ENCODE peak calls at places on chromosomes 11 and 22, in ten cellular contexts. One of them, this sample, is unnamed.

GRCh38 chr11:38818720-38819119 is 2220.7 kb upstream of the RAG2 start:
- DNase-seq in stimulated activated CD4-positive, alpha-beta T cell treated with anti-CD3 and anti-CD28 coated beads, Interleukin-12 subunit alpha, Interleukin-12 subunit beta, amount 100 ng/mL, for 48 hours: no peak
- DNase-seq in tibial nerve: no peak
- DNase-seq in MV-4-11: no peak
- DNase-seq in GM12891: no peak
- DNase-seq in cardiac muscle cell: no peak
- DNase-seq in RPMI7951: no peak
- DNase-seq in H54: no peak
- DNase-seq in amygdala: no peak
- DNase-seq in OCI-M1: peak; percentile 9
- DNase-seq in this sample: no peak

GRCh38 chr22:25069758-25070461 is 117.4 kb downstream of the KIAA1671 start:
- DNase-seq in stimulated activated CD4-positive, alpha-beta T cell treated with anti-CD3 and anti-CD28 coated beads, Interleukin-12 subunit alpha, Interleukin-12 subunit beta, amount 100 ng/mL, for 48 hours: no peak
- DNase-seq in tibial nerve: no peak
- DNase-seq in MV-4-11: peak; percentile 29
- DNase-seq in GM12891: no peak
- DNase-seq in cardiac muscle cell: peak; percentile 46
- DNase-seq in RPMI7951: no peak
- DNase-seq in H54: no peak
- DNase-seq in amygdala: no peak
- DNase-seq in OCI-M1: peak; percentile 32
- DNase-seq in this sample: no peak

GRCh38 chr11:11691296-11692141 is 69.7 kb upstream of the GALNT18 start:
- DNase-seq in stimulated activated CD4-positive, alpha-beta T cell treated with anti-CD3 and anti-CD28 coated beads, Interleukin-12 subunit alpha, Interleukin-12 subunit beta, amount 100 ng/mL, for 48 hours: no peak
- DNase-seq in tibial nerve: no peak
- DNase-seq in MV-4-11: no peak
- DNase-seq in GM12891: no peak
- DNase-seq in cardiac muscle cell: no peak
- DNase-seq in RPMI7951: no peak
- DNase-seq in H54: no peak
- DNase-seq in amygdala: no peak
- DNase-seq in OCI-M1: no peak
- DNase-seq in this sample: no peak

GRCh38 chr22:38464992-38465672 is 2.8 kb upstream of the KDELR3 start:
- DNase-seq in stimulated activated CD4-positive, alpha-beta T cell treated with anti-CD3 and anti-CD28 coated beads, Interleukin-12 subunit alpha, Interleukin-12 subunit beta, amount 100 ng/mL, for 48 hours: no peak
- DNase-seq in tibial nerve: no peak
- DNase-seq in MV-4-11: no peak
- DNase-seq in GM12891: no peak
- DNase-seq in cardiac muscle cell: no peak
- DNase-seq in RPMI7951: no peak
- DNase-seq in H54: no peak
- DNase-seq in amygdala: no peak
- DNase-seq in OCI-M1: no peak
- DNase-seq in this sample: no peak

GRCh38 chr11:12862761-12863469 is 146.2 kb upstream of the RASSF10 start:
- DNase-seq in stimulated activated CD4-positive, alpha-beta T cell treated with anti-CD3 and anti-CD28 coated beads, Interleukin-12 subunit alpha, Interleukin-12 subunit beta, amount 100 ng/mL, for 48 hours: no peak
- DNase-seq in tibial nerve: peak; percentile 40
- DNase-seq in MV-4-11: no peak
- DNase-seq in GM12891: no peak
- DNase-seq in cardiac muscle cell: peak; percentile 77
- DNase-seq in RPMI7951: peak; percentile 71
- DNase-seq in H54: peak; percentile 29
- DNase-seq in amygdala: peak; percentile 69
- DNase-seq in OCI-M1: no peak
- DNase-seq in this sample: peak; percentile 50

GRCh38 chr11:126132319-126132718 is 69.7 kb upstream of the CDON start:
- DNase-seq in stimulated activated CD4-positive, alpha-beta T cell treated with anti-CD3 and anti-CD28 coated beads, Interleukin-12 subunit alpha, Interleukin-12 subunit beta, amount 100 ng/mL, for 48 hours: no peak
- DNase-seq in tibial nerve: peak; percentile 55
- DNase-seq in MV-4-11: no peak
- DNase-seq in GM12891: no peak
- DNase-seq in cardiac muscle cell: no peak
- DNase-seq in RPMI7951: peak; percentile 47
- DNase-seq in H54: peak; percentile 67
- DNase-seq in amygdala: no peak
- DNase-seq in OCI-M1: no peak
- DNase-seq in this sample: no peak

GRCh38 chr11:36391062-36391461 is 95.0 kb downstream of the PRR5L start:
- DNase-seq in stimulated activated CD4-positive, alpha-beta T cell treated with anti-CD3 and anti-CD28 coated beads, Interleukin-12 subunit alpha, Interleukin-12 subunit beta, amount 100 ng/mL, for 48 hours: no peak
- DNase-seq in tibial nerve: no peak
- DNase-seq in MV-4-11: peak; percentile 96
- DNase-seq in GM12891: no peak
- DNase-seq in cardiac muscle cell: no peak
- DNase-seq in RPMI7951: peak; percentile 16
- DNase-seq in H54: no peak
- DNase-seq in amygdala: no peak
- DNase-seq in OCI-M1: peak; percentile 75
- DNase-seq in this sample: no peak

GRCh38 chr22:45284705-45285305 is at the start of gene UPK3A:
- DNase-seq in stimulated activated CD4-positive, alpha-beta T cell treated with anti-CD3 and anti-CD28 coated beads, Interleukin-12 subunit alpha, Interleukin-12 subunit beta, amount 100 ng/mL, for 48 hours: no peak
- DNase-seq in tibial nerve: no peak
- DNase-seq in MV-4-11: peak; percentile 15
- DNase-seq in GM12891: peak; percentile 41
- DNase-seq in cardiac muscle cell: peak; percentile 88
- DNase-seq in RPMI7951: no peak
- DNase-seq in H54: no peak
- DNase-seq in amygdala: peak; percentile 64
- DNase-seq in OCI-M1: no peak
- DNase-seq in this sample: no peak

GRCh38 chr11:3738723-3739122 is 58.6 kb downstream of the NUP98 start:
- DNase-seq in stimulated activated CD4-positive, alpha-beta T cell treated with anti-CD3 and anti-CD28 coated beads, Interleukin-12 subunit alpha, Interleukin-12 subunit beta, amount 100 ng/mL, for 48 hours: no peak
- DNase-seq in tibial nerve: no peak
- DNase-seq in MV-4-11: no peak
- DNase-seq in GM12891: no peak
- DNase-seq in cardiac muscle cell: no peak
- DNase-seq in RPMI7951: no peak
- DNase-seq in H54: no peak
- DNase-seq in amygdala: no peak
- DNase-seq in OCI-M1: no peak
- DNase-seq in this sample: no peak

GRCh38 chr11:109590782-109591181 is 168.8 kb downstream of the C11orf87 start:
- DNase-seq in stimulated activated CD4-positive, alpha-beta T cell treated with anti-CD3 and anti-CD28 coated beads, Interleukin-12 subunit alpha, Interleukin-12 subunit beta, amount 100 ng/mL, for 48 hours: no peak
- DNase-seq in tibial nerve: no peak
- DNase-seq in MV-4-11: no peak
- DNase-seq in GM12891: no peak
- DNase-seq in cardiac muscle cell: no peak
- DNase-seq in RPMI7951: no peak
- DNase-seq in H54: no peak
- DNase-seq in amygdala: no peak
- DNase-seq in OCI-M1: no peak
- DNase-seq in this sample: no peak

GRCh38 chr11:2549876-2550605 is 105.2 kb downstream of the KCNQ1 start:
- DNase-seq in stimulated activated CD4-positive, alpha-beta T cell treated with anti-CD3 and anti-CD28 coated beads, Interleukin-12 subunit alpha, Interleukin-12 subunit beta, amount 100 ng/mL, for 48 hours: no peak
- DNase-seq in tibial nerve: no peak
- DNase-seq in MV-4-11: no peak
- DNase-seq in GM12891: no peak
- DNase-seq in cardiac muscle cell: no peak
- DNase-seq in RPMI7951: no peak
- DNase-seq in H54: no peak
- DNase-seq in amygdala: peak; percentile 43
- DNase-seq in OCI-M1: no peak
- DNase-seq in this sample: no peak

GRCh38 chr11:73376803-73377629 is 817 bp downstream of the RELT start:
- DNase-seq in stimulated activated CD4-positive, alpha-beta T cell treated with anti-CD3 and anti-CD28 coated beads, Interleukin-12 subunit alpha, Interleukin-12 subunit beta, amount 100 ng/mL, for 48 hours: peak; percentile 52
- DNase-seq in tibial nerve: peak; percentile 62
- DNase-seq in MV-4-11: peak; percentile 85
- DNase-seq in GM12891: peak; percentile 76
- DNase-seq in cardiac muscle cell: peak; percentile 56
- DNase-seq in RPMI7951: peak; percentile 86
- DNase-seq in H54: peak; percentile 91
- DNase-seq in amygdala: peak; percentile 62
- DNase-seq in OCI-M1: peak; percentile 93
- DNase-seq in this sample: no peak

GRCh38 chr11:16512163-16512562 is 155.8 kb upstream of the SOX6 start:
- DNase-seq in stimulated activated CD4-positive, alpha-beta T cell treated with anti-CD3 and anti-CD28 coated beads, Interleukin-12 subunit alpha, Interleukin-12 subunit beta, amount 100 ng/mL, for 48 hours: no peak
- DNase-seq in tibial nerve: no peak
- DNase-seq in MV-4-11: no peak
- DNase-seq in GM12891: no peak
- DNase-seq in cardiac muscle cell: no peak
- DNase-seq in RPMI7951: no peak
- DNase-seq in H54: no peak
- DNase-seq in amygdala: no peak
- DNase-seq in OCI-M1: no peak
- DNase-seq in this sample: no peak

GRCh38 chr11:71179877-71180276 is 72.5 kb downstream of the SHANK2 start:
- DNase-seq in stimulated activated CD4-positive, alpha-beta T cell treated with anti-CD3 and anti-CD28 coated beads, Interleukin-12 subunit alpha, Interleukin-12 subunit beta, amount 100 ng/mL, for 48 hours: no peak
- DNase-seq in tibial nerve: no peak
- DNase-seq in MV-4-11: no peak
- DNase-seq in GM12891: no peak
- DNase-seq in cardiac muscle cell: no peak
- DNase-seq in RPMI7951: no peak
- DNase-seq in H54: no peak
- DNase-seq in amygdala: no peak
- DNase-seq in OCI-M1: no peak
- DNase-seq in this sample: no peak

GRCh38 chr11:122101625-122102291 is 14.3 kb downstream of the BLID start:
- DNase-seq in stimulated activated CD4-positive, alpha-beta T cell treated with anti-CD3 and anti-CD28 coated beads, Interleukin-12 subunit alpha, Interleukin-12 subunit beta, amount 100 ng/mL, for 48 hours: no peak
- DNase-seq in tibial nerve: peak; percentile 78
- DNase-seq in MV-4-11: no peak
- DNase-seq in GM12891: no peak
- DNase-seq in cardiac muscle cell: peak; percentile 87
- DNase-seq in RPMI7951: no peak
- DNase-seq in H54: no peak
- DNase-seq in amygdala: peak; percentile 81
- DNase-seq in OCI-M1: no peak
- DNase-seq in this sample: peak; percentile 50

GRCh38 chr22:25235547-25236290 is 16.3 kb downstream of the CRYBB2 start:
- DNase-seq in stimulated activated CD4-positive, alpha-beta T cell treated with anti-CD3 and anti-CD28 coated beads, Interleukin-12 subunit alpha, Interleukin-12 subunit beta, amount 100 ng/mL, for 48 hours: peak; percentile 52
- DNase-seq in tibial nerve: peak; percentile 18
- DNase-seq in MV-4-11: peak; percentile 49
- DNase-seq in GM12891: peak; percentile 97
- DNase-seq in cardiac muscle cell: peak; percentile 92
- DNase-seq in RPMI7951: peak; percentile 75
- DNase-seq in H54: peak; percentile 92
- DNase-seq in amygdala: peak; percentile 65
- DNase-seq in OCI-M1: peak; percentile 93
- DNase-seq in this sample: peak; percentile 19

GRCh38 chr11:121066623-121067022 is 34.4 kb upstream of the TECTA start:
- DNase-seq in stimulated activated CD4-positive, alpha-beta T cell treated with anti-CD3 and anti-CD28 coated beads, Interleukin-12 subunit alpha, Interleukin-12 subunit beta, amount 100 ng/mL, for 48 hours: no peak
- DNase-seq in tibial nerve: no peak
- DNase-seq in MV-4-11: no peak
- DNase-seq in GM12891: no peak
- DNase-seq in cardiac muscle cell: no peak
- DNase-seq in RPMI7951: no peak
- DNase-seq in H54: no peak
- DNase-seq in amygdala: no peak
- DNase-seq in OCI-M1: no peak
- DNase-seq in this sample: no peak

GRCh38 chr11:116928102-116928777 is 90.8 kb upstream of the APOA1 start:
- DNase-seq in stimulated activated CD4-positive, alpha-beta T cell treated with anti-CD3 and anti-CD28 coated beads, Interleukin-12 subunit alpha, Interleukin-12 subunit beta, amount 100 ng/mL, for 48 hours: no peak
- DNase-seq in tibial nerve: no peak
- DNase-seq in MV-4-11: peak; percentile 61
- DNase-seq in GM12891: peak; percentile 22
- DNase-seq in cardiac muscle cell: no peak
- DNase-seq in RPMI7951: no peak
- DNase-seq in H54: no peak
- DNase-seq in amygdala: no peak
- DNase-seq in OCI-M1: peak; percentile 61
- DNase-seq in this sample: no peak

GRCh38 chr11:96228472-96228871 is 114.5 kb downstream of the MAML2 start:
- DNase-seq in stimulated activated CD4-positive, alpha-beta T cell treated with anti-CD3 and anti-CD28 coated beads, Interleukin-12 subunit alpha, Interleukin-12 subunit beta, amount 100 ng/mL, for 48 hours: no peak
- DNase-seq in tibial nerve: peak; percentile 66
- DNase-seq in MV-4-11: no peak
- DNase-seq in GM12891: no peak
- DNase-seq in cardiac muscle cell: no peak
- DNase-seq in RPMI7951: peak; percentile 95
- DNase-seq in H54: peak; percentile 20
- DNase-seq in amygdala: no peak
- DNase-seq in OCI-M1: no peak
- DNase-seq in this sample: peak; percentile 90

GRCh38 chr11:23746896-23747295 is 750.0 kb upstream of the LUZP2 start:
- DNase-seq in stimulated activated CD4-positive, alpha-beta T cell treated with anti-CD3 and anti-CD28 coated beads, Interleukin-12 subunit alpha, Interleukin-12 subunit beta, amount 100 ng/mL, for 48 hours: no peak
- DNase-seq in tibial nerve: no peak
- DNase-seq in MV-4-11: no peak
- DNase-seq in GM12891: no peak
- DNase-seq in cardiac muscle cell: no peak
- DNase-seq in RPMI7951: no peak
- DNase-seq in H54: no peak
- DNase-seq in amygdala: no peak
- DNase-seq in OCI-M1: no peak
- DNase-seq in this sample: no peak

GRCh38 chr11:44308923-44309482 is 936 bp downstream of the ALX4 start:
- DNase-seq in stimulated activated CD4-positive, alpha-beta T cell treated with anti-CD3 and anti-CD28 coated beads, Interleukin-12 subunit alpha, Interleukin-12 subunit beta, amount 100 ng/mL, for 48 hours: no peak
- DNase-seq in tibial nerve: no peak
- DNase-seq in MV-4-11: no peak
- DNase-seq in GM12891: no peak
- DNase-seq in cardiac muscle cell: no peak
- DNase-seq in RPMI7951: no peak
- DNase-seq in H54: no peak
- DNase-seq in amygdala: no peak
- DNase-seq in OCI-M1: no peak
- DNase-seq in this sample: no peak

GRCh38 chr22:43346521-43346929 is 3.4 kb upstream of the SCUBE1 start:
- DNase-seq in stimulated activated CD4-positive, alpha-beta T cell treated with anti-CD3 and anti-CD28 coated beads, Interleukin-12 subunit alpha, Interleukin-12 subunit beta, amount 100 ng/mL, for 48 hours: peak; percentile 25
- DNase-seq in tibial nerve: peak; percentile 63
- DNase-seq in MV-4-11: peak; percentile 56
- DNase-seq in GM12891: peak; percentile 69
- DNase-seq in cardiac muscle cell: peak; percentile 73
- DNase-seq in RPMI7951: peak; percentile 42
- DNase-seq in H54: no peak
- DNase-seq in amygdala: peak; percentile 10
- DNase-seq in OCI-M1: peak; percentile 51
- DNase-seq in this sample: no peak

GRCh38 chr11:64963072-64963631 is 8.8 kb downstream of the MAJIN start:
- DNase-seq in stimulated activated CD4-positive, alpha-beta T cell treated with anti-CD3 and anti-CD28 coated beads, Interleukin-12 subunit alpha, Interleukin-12 subunit beta, amount 100 ng/mL, for 48 hours: no peak
- DNase-seq in tibial nerve: no peak
- DNase-seq in MV-4-11: no peak
- DNase-seq in GM12891: no peak
- DNase-seq in cardiac muscle cell: no peak
- DNase-seq in RPMI7951: no peak
- DNase-seq in H54: no peak
- DNase-seq in amygdala: no peak
- DNase-seq in OCI-M1: peak; percentile 11
- DNase-seq in this sample: no peak

GRCh38 chr11:2461253-2462091 is 16.7 kb downstream of the KCNQ1 start:
- DNase-seq in stimulated activated CD4-positive, alpha-beta T cell treated with anti-CD3 and anti-CD28 coated beads, Interleukin-12 subunit alpha, Interleukin-12 subunit beta, amount 100 ng/mL, for 48 hours: no peak
- DNase-seq in tibial nerve: no peak
- DNase-seq in MV-4-11: no peak
- DNase-seq in GM12891: no peak
- DNase-seq in cardiac muscle cell: peak; percentile 68
- DNase-seq in RPMI7951: no peak
- DNase-seq in H54: no peak
- DNase-seq in amygdala: no peak
- DNase-seq in OCI-M1: peak; percentile 55
- DNase-seq in this sample: no peak

GRCh38 chr11:64234840-64235379 is 526 bp downstream of the VEGFB start:
- DNase-seq in stimulated activated CD4-positive, alpha-beta T cell treated with anti-CD3 and anti-CD28 coated beads, Interleukin-12 subunit alpha, Interleukin-12 subunit beta, amount 100 ng/mL, for 48 hours: no peak
- DNase-seq in tibial nerve: no peak
- DNase-seq in MV-4-11: no peak
- DNase-seq in GM12891: no peak
- DNase-seq in cardiac muscle cell: peak; percentile 76
- DNase-seq in RPMI7951: peak; percentile 39
- DNase-seq in H54: no peak
- DNase-seq in amygdala: peak; percentile 54
- DNase-seq in OCI-M1: peak; percentile 53
- DNase-seq in this sample: no peak

GRCh38 chr11:133041928-133042890 is 490.1 kb downstream of the OPCML start:
- DNase-seq in stimulated activated CD4-positive, alpha-beta T cell treated with anti-CD3 and anti-CD28 coated beads, Interleukin-12 subunit alpha, Interleukin-12 subunit beta, amount 100 ng/mL, for 48 hours: no peak
- DNase-seq in tibial nerve: no peak
- DNase-seq in MV-4-11: no peak
- DNase-seq in GM12891: no peak
- DNase-seq in cardiac muscle cell: no peak
- DNase-seq in RPMI7951: no peak
- DNase-seq in H54: no peak
- DNase-seq in amygdala: no peak
- DNase-seq in OCI-M1: no peak
- DNase-seq in this sample: no peak

GRCh38 chr11:72084960-72085359 is 4.3 kb downstream of the LRRC51 start:
- DNase-seq in stimulated activated CD4-positive, alpha-beta T cell treated with anti-CD3 and anti-CD28 coated beads, Interleukin-12 subunit alpha, Interleukin-12 subunit beta, amount 100 ng/mL, for 48 hours: no peak
- DNase-seq in tibial nerve: no peak
- DNase-seq in MV-4-11: no peak
- DNase-seq in GM12891: no peak
- DNase-seq in cardiac muscle cell: no peak
- DNase-seq in RPMI7951: no peak
- DNase-seq in H54: no peak
- DNase-seq in amygdala: no peak
- DNase-seq in OCI-M1: no peak
- DNase-seq in this sample: no peak

GRCh38 chr11:68369161-68369560 is 56.8 kb downstream of the LRP5 start:
- DNase-seq in stimulated activated CD4-positive, alpha-beta T cell treated with anti-CD3 and anti-CD28 coated beads, Interleukin-12 subunit alpha, Interleukin-12 subunit beta, amount 100 ng/mL, for 48 hours: no peak
- DNase-seq in tibial nerve: no peak
- DNase-seq in MV-4-11: no peak
- DNase-seq in GM12891: no peak
- DNase-seq in cardiac muscle cell: no peak
- DNase-seq in RPMI7951: no peak
- DNase-seq in H54: no peak
- DNase-seq in amygdala: no peak
- DNase-seq in OCI-M1: no peak
- DNase-seq in this sample: no peak

This sample was measured in non-pigmented ciliary epithelial cell.